ENCODE peak calls at places on chromosome 1, in five cellular contexts. O, R, A, I and B are unnamed samples. For H3K27me3, the result is how much of the 10 kb centered on the place peaks cover.

GRCh38 chr1:212221801-212222200 is 63.4 kb upstream of the PPP2R5A start:
- DNase-seq in A (no peak), O (no peak), I (no peak), R (no peak), B (no peak)

GRCh38 chr1:145849356-145850165 is 4.1 kb downstream of the NUDT17 start:
- DNase-seq in A (no peak), I (no peak), O (no peak), R (no peak), B (no peak)

GRCh38 chr1:100362821-100363466 is 10.6 kb downstream of the CDC14A start:
- DNase-seq in O (no peak), A (no peak), R (peak), I (no peak), B (no peak)

GRCh38 chr1:246319111-246319510 is 188.0 kb downstream of the SMYD3 start:
- DNase-seq in R (no peak), O (no peak), I (no peak), A (no peak), B (no peak)

GRCh38 chr1:87435484-87435883 is 106.8 kb downstream of the LMO4 start:
- DNase-seq in I (no peak), A (no peak), O (no peak), R (peak), B (no peak)

GRCh38 chr1:236282159-236282716 is 480 bp upstream of the ERO1B start:
- DNase-seq in O (no peak), R (peak), A (no peak), I (no peak), B (no peak)

GRCh38 chr1:65420590-65421340 is at the start of the genes LEPR and LEPROT:
- DNase-seq in A (no peak), R (no peak), O (no peak), I (no peak), B (no peak)

GRCh38 chr1:2022063-2022770 is 3.1 kb downstream of the GABRD start:
- DNase-seq in R (no peak), A (no peak), O (no peak), I (no peak), B (no peak)

GRCh38 chr1:166933633-166934032 is 41.7 kb downstream of the ILDR2 start:
- DNase-seq in A (no peak), R (no peak), I (no peak), O (no peak), B (no peak)
- H3K27me3 ChIP-seq in A (under half), R (under half), I (under half), O (under half), B (under half)

GRCh38 chr1:168654198-168654910 is 74.7 kb downstream of the DPT start:
- DNase-seq in I (no peak), R (no peak), O (no peak), A (no peak), B (no peak)

DNA sequence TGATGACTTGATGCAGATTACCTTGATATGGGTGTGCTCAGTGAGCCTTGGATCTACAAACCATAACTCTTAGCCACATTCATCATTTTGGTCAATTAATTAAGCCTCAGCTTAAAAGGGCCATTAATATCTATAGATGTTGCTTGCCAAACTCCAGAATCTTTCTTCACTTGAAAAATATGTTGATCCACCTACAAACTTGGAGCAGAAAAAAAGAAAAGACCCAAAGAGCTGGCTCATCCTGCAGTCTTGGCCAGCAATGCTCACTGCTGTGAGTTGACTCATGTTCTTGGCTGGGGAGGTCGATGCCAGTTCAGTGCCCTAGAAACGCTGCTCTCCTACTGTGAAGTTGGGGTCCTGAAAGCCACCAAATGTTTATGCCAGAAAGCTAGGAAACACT is 75.4 kb downstream of the DPT start:
- DNase-seq in O (no peak), I (no peak), A (no peak), R (no peak), B (peak)
- H3K27ac ChIP-seq in O (no peak), I (no peak), A (no peak), R (no peak), B (no peak)

DNA sequence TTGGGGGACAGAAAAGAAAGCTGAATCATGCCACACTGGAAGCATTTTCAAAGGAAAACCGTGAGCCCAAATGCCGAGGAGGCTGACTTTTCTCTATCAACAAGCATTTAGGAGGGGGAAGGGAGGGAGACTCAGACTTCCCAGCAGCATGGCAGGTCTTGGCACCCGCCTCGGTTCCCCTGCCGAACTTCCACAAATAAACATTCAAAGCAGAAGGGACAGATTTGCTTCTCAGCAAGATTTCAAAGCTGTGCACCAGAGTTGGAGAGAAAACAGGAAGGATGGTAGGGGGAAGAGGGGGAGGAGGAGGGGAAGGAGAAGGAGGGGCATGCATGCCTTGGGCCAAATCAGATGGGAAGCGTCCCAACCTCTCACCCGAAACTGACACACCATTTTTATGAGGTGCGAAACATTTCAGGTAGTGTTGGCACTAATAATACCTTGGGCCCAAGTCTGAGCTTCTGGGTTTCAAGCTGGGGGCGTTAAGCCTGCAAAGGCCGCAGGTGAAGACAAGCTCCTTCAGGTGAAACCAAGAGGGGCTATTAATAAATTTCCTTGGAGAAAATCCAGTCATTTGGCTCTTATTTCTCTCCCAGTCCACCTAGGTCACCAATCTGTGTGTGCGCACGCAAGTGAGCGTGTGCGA is 26.4 kb downstream of the ABCA4 start:
- DNase-seq in R (peak), I (peak), A (no peak), O (peak), B (peak)
- TF ChIP-seq POLR2A in R (no peak), I (no peak), A (no peak), O (no peak), B (no peak)

DNA sequence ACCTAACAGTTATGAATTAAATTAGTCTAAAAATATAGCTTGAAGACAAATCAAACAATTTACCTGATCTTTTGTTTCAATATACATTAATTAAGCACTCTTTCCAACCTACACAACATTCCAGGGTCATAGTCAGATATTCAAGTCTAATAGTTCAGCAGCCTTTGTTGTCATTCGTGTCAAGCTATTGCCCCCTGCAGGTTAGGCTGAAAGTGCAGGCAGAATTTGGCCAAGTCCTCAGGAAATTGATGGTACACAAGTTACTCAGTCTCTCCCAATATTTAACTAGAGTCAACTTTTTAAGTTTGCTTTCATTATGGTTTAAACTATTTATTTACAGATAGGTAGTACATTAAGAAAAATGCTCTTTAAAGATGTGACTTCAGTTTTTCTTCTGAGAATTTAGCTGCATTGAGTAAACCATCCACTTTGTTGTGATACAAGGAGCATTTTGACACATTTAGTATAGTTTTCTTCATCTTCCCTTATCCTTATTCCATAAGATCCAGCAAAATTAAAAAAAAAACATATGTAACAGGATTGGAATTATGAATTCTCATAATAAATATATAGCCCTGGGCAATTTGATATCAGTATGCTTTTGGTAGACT is 130.3 kb upstream of the DPYD start:
- DNase-seq in R (peak), A (no peak), O (peak), I (peak), B (peak)
- H3K27me3 ChIP-seq in R (under half), A (under half), O (half or more), I (under half), B (under half)

DNA sequence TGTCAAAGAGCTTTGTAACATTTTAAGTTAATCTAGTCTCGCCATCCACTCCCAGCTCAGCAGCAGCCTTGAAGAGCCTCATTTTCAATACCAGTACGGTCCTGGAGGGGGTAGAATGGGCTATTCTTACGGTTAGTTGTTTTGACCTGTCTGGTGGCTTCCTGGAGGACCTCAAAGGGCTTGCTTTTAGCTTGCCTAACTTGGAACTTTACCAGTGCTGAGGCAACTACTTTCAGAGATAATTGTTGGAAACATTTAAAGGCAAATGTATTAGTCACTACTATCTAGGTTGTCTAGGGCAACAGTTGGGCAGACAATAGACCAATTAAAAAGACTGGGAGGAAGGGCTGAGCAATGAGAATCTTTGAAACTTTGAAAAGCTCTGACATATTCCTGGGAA is 56.0 kb downstream of the TTLL7 start:
- DNase-seq in A (no peak), R (no peak), I (no peak), O (no peak), B (no peak)
- H3K27ac ChIP-seq in A (no peak), R (no peak), I (no peak), O (no peak), B (no peak)

DNA sequence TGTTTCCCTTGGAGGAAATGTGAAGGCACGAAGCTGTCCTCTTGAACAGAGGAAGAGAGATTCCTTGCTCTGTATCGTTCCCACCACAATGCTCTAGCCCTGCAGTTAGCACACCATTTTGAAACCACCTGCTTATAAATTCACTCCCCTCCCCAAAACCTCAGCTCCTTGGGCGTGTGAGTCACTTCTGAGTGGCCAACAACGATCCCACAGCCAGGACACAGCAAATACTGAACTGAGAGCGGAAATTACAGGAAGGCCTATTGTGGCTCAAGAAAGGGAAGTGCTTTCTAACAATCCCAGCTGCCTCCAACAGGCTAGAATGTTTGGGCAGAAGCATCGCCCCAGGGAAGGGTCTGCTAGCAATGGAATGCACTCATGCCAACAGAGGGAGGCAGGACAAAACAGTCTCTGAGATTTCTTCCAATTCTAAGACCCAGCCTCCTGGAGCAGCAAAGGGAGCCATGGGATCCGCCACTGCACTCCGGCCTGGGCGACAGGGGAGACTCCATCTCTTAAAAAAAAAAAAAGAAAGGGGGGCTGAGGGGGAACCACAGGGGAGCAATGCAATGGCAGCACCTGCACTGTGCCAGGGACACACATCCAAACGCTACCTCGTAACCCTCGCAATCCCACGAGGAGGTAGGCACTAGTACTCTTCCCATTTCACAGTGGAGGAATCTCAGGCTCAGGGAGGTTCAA is 1.9 kb downstream of the TMEM53 start:
- DNase-seq in I (no peak), O (no peak), A (no peak), R (no peak), B (no peak)
- TF ChIP-seq POLR2A in I (no peak), O (no peak), A (no peak), R (no peak), B (no peak)